ENCODE peak calls at places on chromosomes 3 and 15, in four cellular contexts. M is GM18507; T is central memory CD8-positive, alpha-beta T cell; A is suprapubic skin. J is an unnamed sample.

GRCh38 chr3:40186508-40186907 is 123.0 kb upstream of the EIF1B start:
- DNase-seq in M (no peak), T (no peak), A (no peak), J (no peak)

GRCh38 chr3:14480207-14481017 is 59.7 kb downstream of the GRIP2 start:
- DNase-seq in M (no peak), T (no peak), A (no peak), J (no peak)

GRCh38 chr3:101806491-101806890 is 27.5 kb downstream of the NXPE3 start:
- DNase-seq in M (no peak), T (no peak), A (no peak), J (no peak)

GRCh38 chr3:185760550-185760949 is 64.3 kb downstream of the IGF2BP2 start:
- DNase-seq in M (no peak), T (no peak), A (no peak), J (no peak)

GRCh38 chr15:28935316-28935715 is 49.5 kb downstream of the APBA2 start:
- DNase-seq in M (no peak), T (peak; percentile 37), A (no peak), J (no peak)

GRCh38 chr3:13292371-13292770 is 127.8 kb downstream of the NUP210 start:
- DNase-seq in M (no peak), T (no peak), A (no peak), J (no peak)

GRCh38 chr15:63052961-63053698 is 10.6 kb downstream of the TPM1 start:
- DNase-seq in M (no peak), T (no peak), A (peak; percentile 84), J (no peak)

GRCh38 chr3:182979103-182979697 is 1.1 kb downstream of the DCUN1D1 start:
- DNase-seq in M (no peak), T (no peak), A (no peak), J (no peak)

GRCh38 chr3:134073583-134073945 is 43.8 kb upstream of the SLCO2A1 start:
- DNase-seq in M (no peak), T (no peak), A (no peak), J (no peak)

GRCh38 chr3:195255571-195256501 is 15.1 kb downstream of the XXYLT1 start:
- DNase-seq in M (no peak), T (no peak), A (no peak), J (no peak)

GRCh38 chr3:52670621-52671521 is 14.8 kb downstream of the PBRM1 start:
- DNase-seq in M (peak; percentile 11), T (no peak), A (no peak), J (no peak)

GRCh38 chr3:59320080-59320479 is 270.3 kb upstream of the CFAP20DC start:
- DNase-seq in M (no peak), T (no peak), A (no peak), J (no peak)

GRCh38 chr3:98359993-98360675 is 6.5 kb downstream of the OR5K4 start:
- DNase-seq in M (no peak), T (no peak), A (no peak), J (no peak)

GRCh38 chr3:111582114-111582461 is 13.1 kb downstream of the ZBED2 start:
- DNase-seq in M (no peak), T (no peak), A (no peak), J (no peak)

GRCh38 chr15:96324192-96324895 is 6.2 kb upstream of the NR2F2 start:
- DNase-seq in M (no peak), T (no peak), A (no peak), J (no peak)

GRCh38 chr3:132210476-132211346 is 106.5 kb upstream of the ACP3 start:
- DNase-seq in M (no peak), T (no peak), A (no peak), J (no peak)

J was measured in activated gamma-delta T cell.